ENCODE peak calls at places on chromosomes 7 and 10, in five cellular contexts. M is ACHN; I is mesenchymal stem cell; A is RWPE2; F is central memory CD4-positive, alpha-beta T cell. V is an unnamed sample.
A peak's percentile ranks its signal among the peaks of the same experiment; 100 is the strongest.

GRCh38 chr7:55593515-55594318 is 21.4 kb upstream of the VOPP1 start:
- DNase-seq in M (peak; percentile 76), I (peak; percentile 82), A (no peak), F (peak; percentile 45), V (peak; percentile 69)

GRCh38 chr7:12062062-12062461 is 149.0 kb upstream of the TMEM106B start:
- DNase-seq in M (peak; percentile 56), I (no peak), A (no peak), F (no peak), V (peak; percentile 20)

GRCh38 chr10:76984559-76985443 is 652.8 kb downstream of the KCNMA1 start:
- DNase-seq in M (peak; percentile 73), I (peak; percentile 74), A (no peak), F (peak; percentile 5), V (peak; percentile 85)

GRCh38 chr10:35946556-35946955 is 304.5 kb upstream of the FZD8 start:
- DNase-seq in M (no peak), I (peak; percentile 54), A (no peak), F (no peak), V (peak; percentile 79)

GRCh38 chr10:22599048-22599561 is 115.3 kb downstream of the PIP4K2A start:
- DNase-seq in M (peak; percentile 75), I (peak; percentile 74), A (no peak), F (no peak), V (peak; percentile 82)

GRCh38 chr10:57955076-57955475 is 312.6 kb downstream of the IPMK start:
- DNase-seq in M (no peak), I (peak; percentile 29), A (no peak), F (no peak), V (peak; percentile 80)

GRCh38 chr10:24556746-24557742 is 166.6 kb downstream of the ARHGAP21 start:
- DNase-seq in M (peak; percentile 57), I (peak; percentile 64), A (no peak), F (peak; percentile 3), V (peak; percentile 76)

GRCh38 chr10:43785252-43785651 is 136.6 kb upstream of the ZNF32 start:
- DNase-seq in M (peak; percentile 13), I (no peak), A (no peak), F (no peak), V (no peak)

GRCh38 chr10:129807211-129807610 is 156.9 kb downstream of the EBF3 start:
- DNase-seq in M (no peak), I (no peak), A (no peak), F (no peak), V (no peak)

GRCh38 chr7:5557920-5558401 is 134.3 kb upstream of the TNRC18 start:
- DNase-seq in M (peak; percentile 48), I (peak; percentile 71), A (no peak), F (no peak), V (peak; percentile 76)

GRCh38 chr10:71770789-71771188 is 2.5 kb downstream of the VSIR start:
- DNase-seq in M (no peak), I (peak; percentile 42), A (no peak), F (no peak), V (peak; percentile 45)

GRCh38 chr10:70812814-70813213 is 2.9 kb upstream of the SGPL1 start:
- DNase-seq in M (no peak), I (no peak), A (no peak), F (no peak), V (no peak)

GRCh38 chr10:102948786-102949185 is 30.7 kb downstream of the CNNM2 start:
- DNase-seq in M (no peak), I (no peak), A (no peak), F (no peak), V (no peak)

GRCh38 chr7:4774804-4775280 is 581 bp upstream of the AP5Z1 start:
- DNase-seq in M (peak; percentile 90), I (no peak), A (no peak), F (no peak), V (peak; percentile 93)

GRCh38 chr10:121990015-121990677 is 1.2 kb downstream of the TACC2 start:
- DNase-seq in M (no peak), I (no peak), A (no peak), F (no peak), V (no peak)

GRCh38 chr7:33973235-33974015 is 68.1 kb downstream of the BMPER start:
- DNase-seq in M (no peak), I (peak; percentile 10), A (no peak), F (no peak), V (no peak)

GRCh38 chr10:118798186-118798811 is 43.5 kb upstream of the CACUL1 start:
- DNase-seq in M (peak; percentile 49), I (no peak), A (no peak), F (no peak), V (peak; percentile 91)

GRCh38 chr7:30707391-30708351 is 25.4 kb upstream of the CRHR2 start:
- DNase-seq in M (no peak), I (no peak), A (no peak), F (no peak), V (peak; percentile 22)